ENCODE peak calls at places on chromosomes 16 and 17, in ten cellular contexts. One of them, this sample, is unnamed.
A peak's percentile ranks its signal among the peaks of the same experiment; 100 is the strongest.

GRCh38 chr17:57811633-57812280 is 38.1 kb downstream of the MRPS23 start:
- DNase-seq in adrenal gland: no peak
- DNase-seq in right atrium auricular region: no peak
- DNase-seq in colonic mucosa: no peak
- DNase-seq in body of pancreas: no peak
- DNase-seq in GM23338: peak; percentile 25
- DNase-seq in right lobe of liver: no peak
- DNase-seq in left ventricle myocardium inferior: no peak
- DNase-seq in lower leg skin: no peak
- DNase-seq in neural progenitor cell: no peak
- DNase-seq in this sample: no peak

GRCh38 chr17:74713199-74713755 is 554 bp upstream of the CD300LF start:
- DNase-seq in right lobe of liver: no peak
- DNase-seq in colonic mucosa: no peak
- DNase-seq in right atrium auricular region: no peak
- DNase-seq in GM23338: no peak
- DNase-seq in lower leg skin: no peak
- DNase-seq in body of pancreas: no peak
- DNase-seq in left ventricle myocardium inferior: no peak
- DNase-seq in neural progenitor cell: no peak
- DNase-seq in adrenal gland: no peak
- DNase-seq in this sample: no peak

GRCh38 chr17:50206604-50207293 is 5.3 kb upstream of the COL1A1 start:
- DNase-seq in GM23338: peak; percentile 83
- DNase-seq in right lobe of liver: no peak
- DNase-seq in colonic mucosa: peak; percentile 42
- DNase-seq in body of pancreas: no peak
- DNase-seq in lower leg skin: no peak
- DNase-seq in right atrium auricular region: no peak
- DNase-seq in neural progenitor cell: peak; percentile 85
- DNase-seq in left ventricle myocardium inferior: peak; percentile 57
- DNase-seq in adrenal gland: no peak
- DNase-seq in this sample: no peak

GRCh38 chr17:13594762-13595697 is 6.7 kb downstream of the HS3ST3A1 start:
- DNase-seq in GM23338: peak; percentile 94
- DNase-seq in right lobe of liver: peak; percentile 56
- DNase-seq in right atrium auricular region: peak; percentile 78
- DNase-seq in neural progenitor cell: peak; percentile 90
- DNase-seq in body of pancreas: peak; percentile 75
- DNase-seq in left ventricle myocardium inferior: peak; percentile 27
- DNase-seq in lower leg skin: peak; percentile 77
- DNase-seq in colonic mucosa: peak; percentile 83
- DNase-seq in adrenal gland: peak; percentile 80
- DNase-seq in this sample: peak; percentile 80

GRCh38 chr16:28193530-28194423 is 18.0 kb downstream of the XPO6 start:
- DNase-seq in left ventricle myocardium inferior: no peak
- DNase-seq in GM23338: no peak
- DNase-seq in body of pancreas: no peak
- DNase-seq in adrenal gland: no peak
- DNase-seq in right atrium auricular region: no peak
- DNase-seq in lower leg skin: no peak
- DNase-seq in right lobe of liver: no peak
- DNase-seq in colonic mucosa: no peak
- DNase-seq in neural progenitor cell: no peak
- DNase-seq in this sample: peak; percentile 45

GRCh38 chr16:52597073-52597771 is 50.3 kb upstream of the TOX3 start:
- DNase-seq in colonic mucosa: peak; percentile 81
- DNase-seq in neural progenitor cell: no peak
- DNase-seq in left ventricle myocardium inferior: no peak
- DNase-seq in lower leg skin: no peak
- DNase-seq in adrenal gland: no peak
- DNase-seq in right atrium auricular region: no peak
- DNase-seq in GM23338: no peak
- DNase-seq in body of pancreas: no peak
- DNase-seq in right lobe of liver: no peak
- DNase-seq in this sample: no peak

GRCh38 chr16:57578521-57579360 is 36.3 kb downstream of the ADGRG5 start:
- DNase-seq in GM23338: no peak
- DNase-seq in neural progenitor cell: no peak
- DNase-seq in lower leg skin: no peak
- DNase-seq in right lobe of liver: no peak
- DNase-seq in body of pancreas: no peak
- DNase-seq in right atrium auricular region: peak; percentile 23
- DNase-seq in adrenal gland: no peak
- DNase-seq in left ventricle myocardium inferior: no peak
- DNase-seq in colonic mucosa: no peak
- DNase-seq in this sample: no peak

GRCh38 chr16:85879975-85880831 is 18.8 kb upstream of the IRF8 start:
- DNase-seq in GM23338: no peak
- DNase-seq in lower leg skin: no peak
- DNase-seq in colonic mucosa: peak; percentile 5
- DNase-seq in adrenal gland: no peak
- DNase-seq in right lobe of liver: no peak
- DNase-seq in neural progenitor cell: no peak
- DNase-seq in left ventricle myocardium inferior: no peak
- DNase-seq in right atrium auricular region: no peak
- DNase-seq in body of pancreas: no peak
- DNase-seq in this sample: peak; percentile 79

GRCh38 chr17:76612977-76613851 is 27.6 kb upstream of the ST6GALNAC2 start:
- DNase-seq in body of pancreas: no peak
- DNase-seq in neural progenitor cell: peak; percentile 86
- DNase-seq in right lobe of liver: peak; percentile 42
- DNase-seq in colonic mucosa: no peak
- DNase-seq in adrenal gland: no peak
- DNase-seq in GM23338: peak; percentile 93
- DNase-seq in left ventricle myocardium inferior: no peak
- DNase-seq in right atrium auricular region: no peak
- DNase-seq in lower leg skin: no peak
- DNase-seq in this sample: peak; percentile 35

GRCh38 chr17:76612465-76612864 is 26.8 kb upstream of the ST6GALNAC2 start:
- DNase-seq in right atrium auricular region: no peak
- DNase-seq in left ventricle myocardium inferior: no peak
- DNase-seq in GM23338: no peak
- DNase-seq in colonic mucosa: no peak
- DNase-seq in body of pancreas: no peak
- DNase-seq in adrenal gland: no peak
- DNase-seq in right lobe of liver: no peak
- DNase-seq in lower leg skin: no peak
- DNase-seq in neural progenitor cell: no peak
- DNase-seq in this sample: no peak

GRCh38 chr17:76617838-76618237 is 25.7 kb downstream of the ST6GALNAC1 start:
- DNase-seq in adrenal gland: no peak
- DNase-seq in GM23338: no peak
- DNase-seq in colonic mucosa: no peak
- DNase-seq in lower leg skin: no peak
- DNase-seq in right lobe of liver: no peak
- DNase-seq in body of pancreas: no peak
- DNase-seq in left ventricle myocardium inferior: no peak
- DNase-seq in neural progenitor cell: no peak
- DNase-seq in right atrium auricular region: no peak
- DNase-seq in this sample: no peak

GRCh38 chr17:76611747-76612143 is 26.1 kb upstream of the ST6GALNAC2 start:
- DNase-seq in colonic mucosa: no peak
- DNase-seq in neural progenitor cell: no peak
- DNase-seq in body of pancreas: no peak
- DNase-seq in left ventricle myocardium inferior: no peak
- DNase-seq in right lobe of liver: no peak
- DNase-seq in lower leg skin: no peak
- DNase-seq in adrenal gland: no peak
- DNase-seq in GM23338: no peak
- DNase-seq in right atrium auricular region: no peak
- DNase-seq in this sample: no peak

DNA sequence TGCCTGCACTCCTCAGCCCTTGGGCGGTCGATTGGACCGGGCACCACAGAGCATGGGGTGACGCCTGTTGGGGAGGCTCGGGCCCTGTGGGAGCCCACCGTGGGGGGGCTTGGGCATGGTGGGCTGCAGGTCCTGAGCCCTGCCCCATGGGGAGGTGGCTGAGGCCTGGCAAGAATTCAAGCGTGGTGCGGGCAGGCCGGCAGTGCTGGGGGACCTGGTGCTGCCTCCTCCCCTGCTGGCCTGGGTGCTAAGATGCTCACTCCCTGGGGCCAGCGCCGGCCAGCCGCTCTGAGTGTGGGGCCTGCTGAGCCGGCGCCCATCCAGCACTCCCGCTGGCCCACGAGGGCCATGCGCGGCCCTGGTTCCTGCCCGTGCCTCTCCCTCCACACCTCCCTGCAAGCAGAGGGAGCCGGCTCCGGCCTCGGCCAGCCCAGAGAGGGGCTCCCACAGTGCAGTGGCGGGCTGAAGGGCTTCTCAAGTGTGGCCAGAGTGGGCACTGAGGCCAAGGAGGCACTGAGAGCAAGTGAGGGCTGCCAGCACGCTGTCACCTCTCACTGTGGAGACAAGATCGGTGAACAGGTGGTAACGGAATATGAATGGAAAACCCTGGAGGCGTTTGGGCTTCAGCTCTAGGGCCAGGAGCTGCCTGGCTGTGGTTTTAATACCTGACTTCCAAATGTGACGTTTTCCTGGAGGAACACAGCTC is 28.5 kb downstream of the ST6GALNAC1 start:
- DNase-seq in right lobe of liver: no peak
- DNase-seq in GM23338: no peak
- DNase-seq in neural progenitor cell: no peak
- DNase-seq in left ventricle myocardium inferior: no peak
- DNase-seq in right atrium auricular region: no peak
- DNase-seq in body of pancreas: no peak
- DNase-seq in colonic mucosa: no peak
- DNase-seq in lower leg skin: no peak
- DNase-seq in adrenal gland: no peak
- DNase-seq in this sample: no peak
- TF ChIP-seq CTCF in right lobe of liver: no peak
- TF ChIP-seq CTCF in GM23338: no peak
- TF ChIP-seq CTCF in neural progenitor cell: no peak
- TF ChIP-seq CTCF in left ventricle myocardium inferior: no peak
- TF ChIP-seq CTCF in right atrium auricular region: no peak
- TF ChIP-seq CTCF in body of pancreas: no peak
- TF ChIP-seq CTCF in colonic mucosa: no peak
- TF ChIP-seq CTCF in lower leg skin: no peak
- TF ChIP-seq CTCF in adrenal gland: no peak
- TF ChIP-seq CTCF in this sample: no peak

DNA sequence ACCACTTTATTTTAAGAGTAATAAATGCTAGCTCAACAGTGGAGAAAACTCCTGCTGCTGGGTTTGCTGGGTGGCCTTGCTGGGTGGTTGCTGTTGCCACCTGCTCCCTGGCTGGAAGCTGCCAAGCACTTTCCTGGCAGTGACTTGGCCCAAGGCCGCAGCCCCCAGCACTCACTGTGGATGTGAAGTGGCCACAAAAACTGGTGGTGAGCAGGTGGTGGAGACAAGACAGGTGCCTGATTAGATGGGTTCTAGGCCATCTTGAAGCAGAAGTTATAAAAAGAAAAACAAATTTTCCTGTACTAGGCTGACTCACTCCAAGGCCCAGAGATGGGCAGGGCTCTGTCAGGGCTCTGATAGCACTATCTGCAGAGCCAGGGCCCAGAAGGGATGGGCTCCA is 224.7 kb upstream of the NLRP1 start:
- DNase-seq in left ventricle myocardium inferior: no peak
- DNase-seq in body of pancreas: no peak
- DNase-seq in colonic mucosa: no peak
- DNase-seq in right atrium auricular region: no peak
- DNase-seq in adrenal gland: no peak
- DNase-seq in lower leg skin: no peak
- DNase-seq in neural progenitor cell: no peak
- DNase-seq in GM23338: no peak
- DNase-seq in right lobe of liver: no peak
- DNase-seq in this sample: no peak
- H3K4me3 ChIP-seq in left ventricle myocardium inferior: no peak overlapping the region
- H3K4me3 ChIP-seq in body of pancreas: no peak overlapping the region
- H3K4me3 ChIP-seq in colonic mucosa: no peak overlapping the region
- H3K4me3 ChIP-seq in right atrium auricular region: no peak overlapping the region
- H3K4me3 ChIP-seq in adrenal gland: no peak overlapping the region
- H3K4me3 ChIP-seq in lower leg skin: no peak overlapping the region
- H3K4me3 ChIP-seq in neural progenitor cell: no peak overlapping the region
- H3K4me3 ChIP-seq in GM23338: no peak overlapping the region
- H3K4me3 ChIP-seq in right lobe of liver: no peak overlapping the region
- H3K4me3 ChIP-seq in this sample: no peak overlapping the region

GRCh38 chr17:3043737-3044365 is 19.6 kb downstream of the OR1D5 start:
- DNase-seq in neural progenitor cell: peak; percentile 39
- DNase-seq in lower leg skin: no peak
- DNase-seq in body of pancreas: no peak
- DNase-seq in adrenal gland: no peak
- DNase-seq in GM23338: peak; percentile 67
- DNase-seq in colonic mucosa: peak; percentile 51
- DNase-seq in left ventricle myocardium inferior: no peak
- DNase-seq in right lobe of liver: no peak
- DNase-seq in right atrium auricular region: no peak
- DNase-seq in this sample: peak; percentile 31
- TF ChIP-seq CTCF in neural progenitor cell: peak; percentile 34
- TF ChIP-seq CTCF in lower leg skin: no peak
- TF ChIP-seq CTCF in body of pancreas: no peak
- TF ChIP-seq CTCF in adrenal gland: no peak
- TF ChIP-seq CTCF in GM23338: peak; percentile 66
- TF ChIP-seq CTCF in colonic mucosa: no peak
- TF ChIP-seq CTCF in left ventricle myocardium inferior: no peak
- TF ChIP-seq CTCF in right lobe of liver: no peak
- TF ChIP-seq CTCF in right atrium auricular region: no peak
- TF ChIP-seq CTCF in this sample: peak; percentile 37

GRCh38 chr16:81575307-81575706 is 130.7 kb downstream of the CMIP start:
- DNase-seq in neural progenitor cell: no peak
- DNase-seq in right atrium auricular region: no peak
- DNase-seq in left ventricle myocardium inferior: no peak
- DNase-seq in right lobe of liver: no peak
- DNase-seq in body of pancreas: no peak
- DNase-seq in adrenal gland: no peak
- DNase-seq in lower leg skin: no peak
- DNase-seq in GM23338: no peak
- DNase-seq in colonic mucosa: no peak
- DNase-seq in this sample: no peak

GRCh38 chr16:81578015-81578554 is 133.5 kb downstream of the CMIP start:
- DNase-seq in colonic mucosa: no peak
- DNase-seq in right lobe of liver: no peak
- DNase-seq in neural progenitor cell: no peak
- DNase-seq in right atrium auricular region: no peak
- DNase-seq in lower leg skin: no peak
- DNase-seq in adrenal gland: no peak
- DNase-seq in left ventricle myocardium inferior: no peak
- DNase-seq in body of pancreas: no peak
- DNase-seq in GM23338: no peak
- DNase-seq in this sample: no peak

GRCh38 chr16:81578636-81579413 is 134.2 kb downstream of the CMIP start:
- DNase-seq in adrenal gland: no peak
- DNase-seq in colonic mucosa: no peak
- DNase-seq in left ventricle myocardium inferior: no peak
- DNase-seq in right atrium auricular region: no peak
- DNase-seq in right lobe of liver: no peak
- DNase-seq in body of pancreas: no peak
- DNase-seq in lower leg skin: no peak
- DNase-seq in neural progenitor cell: no peak
- DNase-seq in GM23338: no peak
- DNase-seq in this sample: no peak

GRCh38 chr16:81575834-81576233 is 131.2 kb downstream of the CMIP start:
- DNase-seq in body of pancreas: no peak
- DNase-seq in colonic mucosa: no peak
- DNase-seq in right atrium auricular region: no peak
- DNase-seq in left ventricle myocardium inferior: no peak
- DNase-seq in GM23338: no peak
- DNase-seq in lower leg skin: no peak
- DNase-seq in adrenal gland: no peak
- DNase-seq in right lobe of liver: no peak
- DNase-seq in neural progenitor cell: no peak
- DNase-seq in this sample: no peak

DNA sequence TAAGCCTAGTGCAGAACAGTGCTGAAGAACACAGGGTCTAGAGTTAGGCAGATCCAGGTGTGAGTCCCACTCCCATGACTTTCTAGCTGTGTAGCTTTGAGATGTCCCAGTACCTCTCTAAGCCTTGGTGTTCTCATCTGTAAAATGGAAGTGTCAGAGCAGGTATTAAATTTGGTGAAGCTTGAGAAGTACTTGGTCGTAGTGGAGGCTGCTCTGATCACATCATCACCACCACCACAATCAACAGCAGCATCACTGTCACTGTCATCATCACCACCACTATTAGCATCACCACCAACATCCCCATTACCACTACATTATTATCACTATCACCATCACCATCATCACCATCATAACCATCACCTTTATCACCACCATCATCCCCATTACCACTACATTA is 132.1 kb downstream of the CMIP start:
- DNase-seq in adrenal gland: no peak
- DNase-seq in neural progenitor cell: no peak
- DNase-seq in colonic mucosa: no peak
- DNase-seq in right atrium auricular region: no peak
- DNase-seq in body of pancreas: no peak
- DNase-seq in right lobe of liver: no peak
- DNase-seq in GM23338: no peak
- DNase-seq in left ventricle myocardium inferior: no peak
- DNase-seq in lower leg skin: no peak
- DNase-seq in this sample: no peak
- H3K4me3 ChIP-seq in adrenal gland: no peak overlapping the region
- H3K4me3 ChIP-seq in neural progenitor cell: no peak overlapping the region
- H3K4me3 ChIP-seq in colonic mucosa: no peak overlapping the region
- H3K4me3 ChIP-seq in right atrium auricular region: no peak overlapping the region
- H3K4me3 ChIP-seq in body of pancreas: no peak overlapping the region
- H3K4me3 ChIP-seq in right lobe of liver: no peak overlapping the region
- H3K4me3 ChIP-seq in GM23338: no peak overlapping the region
- H3K4me3 ChIP-seq in left ventricle myocardium inferior: no peak overlapping the region
- H3K4me3 ChIP-seq in lower leg skin: no peak overlapping the region
- H3K4me3 ChIP-seq in this sample: no peak overlapping the region